ENCODE peak calls at places on chromosomes 11 and 22, in seven cellular contexts. R, C, Z, I, U, L and F are unnamed samples. For H3K4me1, the result is how much of the 10 kb centered on the place peaks cover.

GRCh38 chr22:22925795-22926358 is 38.3 kb downstream of the IGLL5 start:
- DNase-seq in R (no peak), C (no peak), Z (no peak), I (no peak), U (no peak), L (no peak), F (no peak)

GRCh38 chr22:37472418-37473006 is 13.7 kb downstream of the MFNG start:
- DNase-seq in R (peak), C (peak), Z (no peak), I (no peak), U (no peak), L (no peak), F (peak)

GRCh38 chr11:45273509-45273908 is 12.6 kb downstream of the SYT13 start:
- DNase-seq in R (no peak), C (no peak), Z (no peak), I (no peak), U (no peak), L (no peak), F (no peak)

GRCh38 chr11:1087961-1088926 is 13.6 kb downstream of the MUC2 start:
- DNase-seq in R (no peak), C (peak), Z (no peak), I (no peak), U (no peak), L (no peak), F (peak)

GRCh38 chr11:129987950-129988349 is 14.7 kb downstream of the PRDM10 start:
- DNase-seq in R (no peak), C (no peak), Z (no peak), I (no peak), U (no peak), L (no peak), F (no peak)

GRCh38 chr11:1641096-1641495 is 11.5 kb downstream of the KRTAP5-5 start:
- DNase-seq in R (no peak), C (no peak), Z (no peak), I (no peak), U (no peak), L (no peak), F (no peak)

GRCh38 chr22:36156515-36157419 is 3.8 kb downstream of the APOL3 start:
- DNase-seq in R (peak), C (peak), Z (no peak), I (no peak), U (no peak), L (peak), F (peak)

GRCh38 chr11:111012497-111012896 is 233.0 kb upstream of the POU2AF2 start:
- DNase-seq in R (no peak), C (no peak), Z (no peak), I (no peak), U (no peak), L (no peak), F (no peak)

GRCh38 chr11:74826901-74827300 is 78.3 kb downstream of the RNF169 start:
- DNase-seq in R (no peak), C (peak), Z (no peak), I (no peak), U (no peak), L (no peak), F (no peak)

GRCh38 chr11:114208371-114208770 is 87.8 kb upstream of the NNMT start:
- DNase-seq in R (no peak), C (no peak), Z (no peak), I (no peak), U (no peak), L (no peak), F (no peak)

GRCh38 chr22:37012956-37013355 is 6.3 kb downstream of the TST start:
- DNase-seq in R (no peak), C (no peak), Z (no peak), I (no peak), U (no peak), L (no peak), F (no peak)

GRCh38 chr22:47624277-47625012 is 862.0 kb downstream of the TBC1D22A start:
- DNase-seq in R (no peak), C (no peak), Z (no peak), I (no peak), U (no peak), L (no peak), F (no peak)

GRCh38 chr11:46120711-46121327 is 435 bp downstream of the PHF21A start:
- DNase-seq in R (peak), C (peak), Z (no peak), I (no peak), U (no peak), L (peak), F (peak)

GRCh38 chr11:46127150-46127638 is 5.9 kb upstream of the PHF21A start:
- DNase-seq in R (peak), C (peak), Z (no peak), I (no peak), U (peak), L (no peak), F (peak)

GRCh38 chr11:48384670-48385069 is 18.4 kb upstream of the OR4C5 start:
- DNase-seq in R (no peak), C (peak), Z (no peak), I (no peak), U (no peak), L (no peak), F (no peak)

GRCh38 chr11:117839936-117840813 is 15.6 kb upstream of the FXYD2 start:
- DNase-seq in R (no peak), C (no peak), Z (no peak), I (no peak), U (no peak), L (no peak), F (no peak)

GRCh38 chr22:46604306-46604690 is 15.9 kb upstream of the GRAMD4 start:
- DNase-seq in R (peak), C (peak), Z (peak), I (no peak), U (no peak), L (no peak), F (no peak)

GRCh38 chr11:123212406-123212805 is 17.4 kb upstream of the CLMP start:
- DNase-seq in R (no peak), C (no peak), Z (no peak), I (no peak), U (no peak), L (no peak), F (no peak)

GRCh38 chr11:43927925-43928707 is 14.3 kb upstream of the C11orf96 start:
- DNase-seq in R (no peak), C (no peak), Z (no peak), I (no peak), U (no peak), L (no peak), F (no peak)

GRCh38 chr22:26579331-26579886 is 10.5 kb downstream of the TPST2 start:
- DNase-seq in R (no peak), C (no peak), Z (peak), I (no peak), U (no peak), L (no peak), F (no peak)

GRCh38 chr11:94780432-94780831 is 12.3 kb downstream of the AMOTL1 start:
- DNase-seq in R (no peak), C (no peak), Z (no peak), I (no peak), U (no peak), L (peak), F (no peak)

GRCh38 chr22:19822301-19823117 is 32.2 kb downstream of the GNB1L start:
- DNase-seq in R (no peak), C (no peak), Z (no peak), I (no peak), U (no peak), L (no peak), F (no peak)

GRCh38 chr11:63866211-63866610 is 27.3 kb downstream of the MARK2 start:
- DNase-seq in R (peak), C (peak), Z (peak), I (no peak), U (no peak), L (no peak), F (no peak)

GRCh38 chr11:130737866-130738431 is 178.3 kb downstream of the SNX19 start:
- DNase-seq in R (peak), C (no peak), Z (no peak), I (no peak), U (no peak), L (peak), F (no peak)

GRCh38 chr22:24236656-24237055 is 8.2 kb downstream of the GGT5 start:
- DNase-seq in R (no peak), C (no peak), Z (no peak), I (no peak), U (no peak), L (no peak), F (no peak)

GRCh38 chr11:72984448-72985077 is 157.6 kb downstream of the FCHSD2 start:
- DNase-seq in R (no peak), C (no peak), Z (no peak), I (no peak), U (no peak), L (no peak), F (no peak)

GRCh38 chr22:47158457-47158856 is 396.0 kb downstream of the TBC1D22A start:
- DNase-seq in R (no peak), C (no peak), Z (no peak), I (no peak), U (no peak), L (no peak), F (no peak)

DNA sequence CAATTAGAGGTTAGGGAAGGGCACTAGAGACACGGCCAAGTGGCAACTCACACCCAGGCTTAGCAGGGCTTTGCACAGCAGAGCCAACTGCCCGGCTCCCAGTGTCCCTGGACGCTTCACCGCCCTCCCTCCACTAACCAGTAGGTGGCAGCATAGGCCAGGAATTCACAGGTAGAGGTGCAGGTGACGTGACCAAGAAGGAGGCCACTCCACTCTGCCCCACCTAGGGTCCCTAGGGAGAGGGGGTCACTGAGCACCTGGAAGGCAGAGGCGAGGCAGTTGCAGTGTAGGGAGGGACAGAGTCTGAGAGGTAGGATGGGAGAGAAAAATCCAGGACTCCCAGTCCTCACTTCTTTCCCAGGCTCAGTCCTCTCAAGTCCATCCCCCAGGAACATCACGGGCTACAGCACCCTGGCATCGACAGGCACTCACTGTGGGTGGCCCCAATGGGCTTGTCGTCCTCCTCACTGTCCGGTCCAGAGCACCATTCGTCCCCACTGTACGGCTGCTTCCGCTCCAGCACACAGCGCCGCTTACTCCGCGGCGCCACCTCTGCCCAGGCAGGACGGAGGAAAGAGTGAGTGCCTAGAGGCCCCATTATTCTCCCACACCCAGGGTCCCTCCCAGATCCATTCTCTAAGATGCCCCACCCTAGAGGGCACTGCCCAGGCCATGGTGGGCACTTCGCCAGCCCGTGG is 18.5 kb downstream of the BCL9L start:
- DNase-seq in R (peak), C (peak), Z (peak), I (no peak), U (no peak), L (peak), F (peak)
- H3K4me1 ChIP-seq in R (under half), C (under half), Z (under half), I (under half), U (under half), L (under half), F (under half)

GRCh38 chr11:119315139-119316016 is 1.6 kb downstream of the MCAM start:
- DNase-seq in R (no peak), C (no peak), Z (no peak), I (no peak), U (no peak), L (peak), F (no peak)
- H2AFZ ChIP-seq in R (peak), C (no peak), Z (peak), I (peak), U (peak), L (no peak), F (no peak)

DNA sequence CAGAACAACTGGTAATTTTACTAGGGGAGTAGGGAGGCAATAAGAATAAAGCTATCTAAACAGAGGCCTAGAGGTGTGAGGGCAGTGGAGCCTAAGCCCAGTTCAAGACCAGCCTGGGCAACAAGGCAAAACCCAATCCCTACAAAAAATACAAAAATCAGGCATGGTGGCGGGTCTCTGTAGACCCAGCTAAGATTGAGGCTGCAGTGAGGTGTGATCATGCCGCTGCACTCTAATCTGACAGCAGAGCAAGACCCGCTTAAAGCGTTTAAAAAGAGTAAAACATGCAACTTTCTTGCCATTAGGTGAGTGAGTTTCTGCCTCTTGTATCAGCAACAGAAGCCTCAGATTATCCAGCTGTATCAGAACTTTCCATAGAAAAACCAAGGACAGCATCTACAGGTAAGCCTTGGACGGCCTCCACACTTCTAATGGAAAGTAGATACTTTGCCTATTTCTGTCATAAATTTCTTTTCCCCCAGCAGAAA is 12.1 kb downstream of the TAF1D start:
- DNase-seq in R (no peak), C (no peak), Z (no peak), I (no peak), U (no peak), L (no peak), F (no peak)
- TF ChIP-seq POLR2A in R (peak), C (peak), Z (peak), I (peak), U (no peak), L (no peak), F (peak)

GRCh38 chr11:126440276-126440675 is 84.8 kb downstream of the ST3GAL4 start:
- DNase-seq in R (no peak), C (no peak), Z (no peak), I (no peak), U (no peak), L (no peak), F (no peak)
- H3K4me1 ChIP-seq in R (under half), C (under half), Z (under half), I (under half), U (under half), L (under half), F (under half)

GRCh38 chr11:105033344-105033743 is 1.6 kb downstream of the CASP1 start:
- DNase-seq in R (no peak), C (no peak), Z (no peak), I (no peak), U (no peak), L (no peak), F (no peak)
- H2AFZ ChIP-seq in R (peak), C (no peak), Z (peak), I (no peak), U (no peak), L (no peak), F (no peak)